ENCODE peak calls at places on chromosomes 11 and 22, in eight cellular contexts. One of them, this sample, is unnamed. For H3K4me1 and H3K27me3, the result is how much of the 10 kb centered on the place peaks cover.

GRCh38 chr11:104136861-104137260 is 27.1 kb downstream of the PDGFD start:
- DNase-seq in fibroblast of lung: no peak
- DNase-seq in transverse colon: no peak
- DNase-seq in stomach: no peak
- DNase-seq in IMR-90: no peak
- DNase-seq in PC-9: no peak
- DNase-seq in tibial artery: no peak
- DNase-seq in iPS DF 6.9: no peak
- DNase-seq in this sample: no peak

GRCh38 chr11:70892889-70893288 is 359.5 kb downstream of the SHANK2 start:
- DNase-seq in stomach: no peak
- DNase-seq in iPS DF 6.9: no peak
- DNase-seq in fibroblast of lung: no peak
- DNase-seq in tibial artery: no peak
- DNase-seq in PC-9: no peak
- DNase-seq in transverse colon: no peak
- DNase-seq in IMR-90: no peak
- DNase-seq in this sample: no peak

GRCh38 chr11:61961570-61962212 is 5.7 kb downstream of the FTH1 start:
- DNase-seq in stomach: peak
- DNase-seq in IMR-90: no peak
- DNase-seq in tibial artery: peak
- DNase-seq in transverse colon: peak
- DNase-seq in PC-9: peak
- DNase-seq in fibroblast of lung: no peak
- DNase-seq in iPS DF 6.9: no peak
- DNase-seq in this sample: no peak

GRCh38 chr11:70526116-70527045 is 128.1 kb downstream of the CTTN start:
- DNase-seq in IMR-90: no peak
- DNase-seq in fibroblast of lung: no peak
- DNase-seq in PC-9: no peak
- DNase-seq in transverse colon: no peak
- DNase-seq in stomach: no peak
- DNase-seq in tibial artery: no peak
- DNase-seq in iPS DF 6.9: no peak
- DNase-seq in this sample: no peak

GRCh38 chr11:110176366-110177056 is 83.3 kb downstream of the ZC3H12C start:
- DNase-seq in stomach: no peak
- DNase-seq in fibroblast of lung: peak
- DNase-seq in IMR-90: peak
- DNase-seq in tibial artery: no peak
- DNase-seq in transverse colon: no peak
- DNase-seq in PC-9: no peak
- DNase-seq in iPS DF 6.9: no peak
- DNase-seq in this sample: no peak

GRCh38 chr11:2249191-2249916 is 21.0 kb downstream of the ASCL2 start:
- DNase-seq in transverse colon: no peak
- DNase-seq in stomach: no peak
- DNase-seq in iPS DF 6.9: no peak
- DNase-seq in IMR-90: no peak
- DNase-seq in PC-9: no peak
- DNase-seq in tibial artery: peak
- DNase-seq in fibroblast of lung: no peak
- DNase-seq in this sample: no peak

GRCh38 chr11:109077340-109077927 is 344.6 kb upstream of the C11orf87 start:
- DNase-seq in fibroblast of lung: no peak
- DNase-seq in iPS DF 6.9: no peak
- DNase-seq in transverse colon: no peak
- DNase-seq in stomach: no peak
- DNase-seq in IMR-90: no peak
- DNase-seq in PC-9: no peak
- DNase-seq in tibial artery: no peak
- DNase-seq in this sample: no peak

GRCh38 chr11:128772814-128773213 is 78.9 kb downstream of the FLI1 start:
- DNase-seq in tibial artery: peak
- DNase-seq in PC-9: no peak
- DNase-seq in iPS DF 6.9: no peak
- DNase-seq in IMR-90: no peak
- DNase-seq in transverse colon: peak
- DNase-seq in stomach: peak
- DNase-seq in fibroblast of lung: no peak
- DNase-seq in this sample: no peak

GRCh38 chr22:33869946-33870345 is 50.3 kb downstream of the LARGE1 start:
- DNase-seq in fibroblast of lung: no peak
- DNase-seq in tibial artery: no peak
- DNase-seq in transverse colon: no peak
- DNase-seq in stomach: no peak
- DNase-seq in IMR-90: peak
- DNase-seq in iPS DF 6.9: no peak
- DNase-seq in PC-9: no peak
- DNase-seq in this sample: no peak

GRCh38 chr22:48489551-48490512 is 1337.8 kb downstream of the BRD1 start:
- DNase-seq in tibial artery: peak
- DNase-seq in IMR-90: no peak
- DNase-seq in PC-9: no peak
- DNase-seq in iPS DF 6.9: no peak
- DNase-seq in stomach: peak
- DNase-seq in transverse colon: no peak
- DNase-seq in fibroblast of lung: peak
- DNase-seq in this sample: peak

GRCh38 chr11:10927533-10927932 is 69.7 kb upstream of the ZBED5 start:
- DNase-seq in tibial artery: no peak
- DNase-seq in fibroblast of lung: no peak
- DNase-seq in stomach: no peak
- DNase-seq in transverse colon: peak
- DNase-seq in iPS DF 6.9: no peak
- DNase-seq in IMR-90: no peak
- DNase-seq in PC-9: no peak
- DNase-seq in this sample: no peak

GRCh38 chr22:16789860-16790493 is 35.2 kb downstream of the XKR3 start:
- DNase-seq in transverse colon: no peak
- DNase-seq in IMR-90: no peak
- DNase-seq in tibial artery: no peak
- DNase-seq in iPS DF 6.9: no peak
- DNase-seq in fibroblast of lung: no peak
- DNase-seq in PC-9: no peak
- DNase-seq in stomach: no peak
- DNase-seq in this sample: no peak

GRCh38 chr11:2796091-2796490 is 89.5 kb downstream of the CDKN1C start:
- DNase-seq in fibroblast of lung: no peak
- DNase-seq in iPS DF 6.9: no peak
- DNase-seq in stomach: no peak
- DNase-seq in PC-9: no peak
- DNase-seq in transverse colon: peak
- DNase-seq in tibial artery: no peak
- DNase-seq in IMR-90: no peak
- DNase-seq in this sample: no peak

GRCh38 chr22:38246692-38247091 is 26.1 kb downstream of the TMEM184B start:
- DNase-seq in stomach: no peak
- DNase-seq in tibial artery: peak
- DNase-seq in IMR-90: no peak
- DNase-seq in PC-9: no peak
- DNase-seq in iPS DF 6.9: no peak
- DNase-seq in transverse colon: no peak
- DNase-seq in fibroblast of lung: no peak
- DNase-seq in this sample: no peak

GRCh38 chr11:71373791-71374454 is 74.3 kb downstream of the DHCR7 start:
- DNase-seq in IMR-90: no peak
- DNase-seq in PC-9: no peak
- DNase-seq in tibial artery: no peak
- DNase-seq in fibroblast of lung: no peak
- DNase-seq in stomach: no peak
- DNase-seq in transverse colon: no peak
- DNase-seq in iPS DF 6.9: no peak
- DNase-seq in this sample: no peak

GRCh38 chr11:30568933-30569332 is 17.2 kb downstream of the MPPED2 start:
- DNase-seq in transverse colon: no peak
- DNase-seq in iPS DF 6.9: no peak
- DNase-seq in IMR-90: no peak
- DNase-seq in fibroblast of lung: no peak
- DNase-seq in PC-9: no peak
- DNase-seq in stomach: no peak
- DNase-seq in tibial artery: no peak
- DNase-seq in this sample: no peak

GRCh38 chr11:33700425-33701271 is at the start of gene C11orf91:
- DNase-seq in transverse colon: peak
- DNase-seq in tibial artery: peak
- DNase-seq in PC-9: peak
- DNase-seq in fibroblast of lung: peak
- DNase-seq in IMR-90: peak
- DNase-seq in iPS DF 6.9: peak
- DNase-seq in stomach: peak
- DNase-seq in this sample: peak
- H3K4me1 ChIP-seq in transverse colon: under half
- H3K4me1 ChIP-seq in tibial artery: under half
- H3K4me1 ChIP-seq in PC-9: half or more
- H3K4me1 ChIP-seq in fibroblast of lung: under half
- H3K4me1 ChIP-seq in IMR-90: under half
- H3K4me1 ChIP-seq in iPS DF 6.9: under half
- H3K4me1 ChIP-seq in stomach: half or more
- H3K4me1 ChIP-seq in this sample: half or more

GRCh38 chr11:43577566-43578264 is 102.8 kb upstream of the HSD17B12 start:
- DNase-seq in stomach: no peak
- DNase-seq in iPS DF 6.9: no peak
- DNase-seq in transverse colon: no peak
- DNase-seq in tibial artery: no peak
- DNase-seq in IMR-90: no peak
- DNase-seq in fibroblast of lung: no peak
- DNase-seq in PC-9: no peak
- DNase-seq in this sample: no peak
- H3K27me3 ChIP-seq in stomach: under half
- H3K27me3 ChIP-seq in iPS DF 6.9: half or more
- H3K27me3 ChIP-seq in transverse colon: half or more
- H3K27me3 ChIP-seq in tibial artery: under half
- H3K27me3 ChIP-seq in IMR-90: half or more
- H3K27me3 ChIP-seq in fibroblast of lung: half or more
- H3K27me3 ChIP-seq in PC-9: half or more
- H3K27me3 ChIP-seq in this sample: half or more

GRCh38 chr22:19607198-19608113 is 83.2 kb upstream of the CLDN5 start:
- DNase-seq in PC-9: no peak
- DNase-seq in tibial artery: no peak
- DNase-seq in iPS DF 6.9: no peak
- DNase-seq in transverse colon: peak
- DNase-seq in IMR-90: peak
- DNase-seq in stomach: peak
- DNase-seq in fibroblast of lung: no peak
- DNase-seq in this sample: no peak

GRCh38 chr22:19606332-19607197 is 82.4 kb upstream of the CLDN5 start:
- DNase-seq in fibroblast of lung: no peak
- DNase-seq in transverse colon: no peak
- DNase-seq in PC-9: no peak
- DNase-seq in tibial artery: no peak
- DNase-seq in iPS DF 6.9: no peak
- DNase-seq in stomach: no peak
- DNase-seq in IMR-90: no peak
- DNase-seq in this sample: no peak

GRCh38 chr22:19604711-19605268 is 80.6 kb upstream of the CLDN5 start:
- DNase-seq in transverse colon: no peak
- DNase-seq in iPS DF 6.9: no peak
- DNase-seq in IMR-90: no peak
- DNase-seq in tibial artery: no peak
- DNase-seq in fibroblast of lung: no peak
- DNase-seq in PC-9: no peak
- DNase-seq in stomach: no peak
- DNase-seq in this sample: no peak

GRCh38 chr22:19603767-19604166 is 79.6 kb upstream of the CLDN5 start:
- DNase-seq in PC-9: no peak
- DNase-seq in tibial artery: no peak
- DNase-seq in IMR-90: no peak
- DNase-seq in fibroblast of lung: no peak
- DNase-seq in transverse colon: no peak
- DNase-seq in stomach: no peak
- DNase-seq in iPS DF 6.9: no peak
- DNase-seq in this sample: no peak

GRCh38 chr22:19605508-19606331 is 81.5 kb upstream of the CLDN5 start:
- DNase-seq in fibroblast of lung: no peak
- DNase-seq in tibial artery: no peak
- DNase-seq in PC-9: no peak
- DNase-seq in transverse colon: no peak
- DNase-seq in stomach: no peak
- DNase-seq in IMR-90: no peak
- DNase-seq in iPS DF 6.9: no peak
- DNase-seq in this sample: no peak
- H3K27ac ChIP-seq in fibroblast of lung: no peak
- H3K27ac ChIP-seq in tibial artery: no peak
- H3K27ac ChIP-seq in PC-9: no peak
- H3K27ac ChIP-seq in transverse colon: no peak
- H3K27ac ChIP-seq in stomach: no peak
- H3K27ac ChIP-seq in IMR-90: no peak
- H3K27ac ChIP-seq in iPS DF 6.9: no peak
- H3K27ac ChIP-seq in this sample: no peak

DNA sequence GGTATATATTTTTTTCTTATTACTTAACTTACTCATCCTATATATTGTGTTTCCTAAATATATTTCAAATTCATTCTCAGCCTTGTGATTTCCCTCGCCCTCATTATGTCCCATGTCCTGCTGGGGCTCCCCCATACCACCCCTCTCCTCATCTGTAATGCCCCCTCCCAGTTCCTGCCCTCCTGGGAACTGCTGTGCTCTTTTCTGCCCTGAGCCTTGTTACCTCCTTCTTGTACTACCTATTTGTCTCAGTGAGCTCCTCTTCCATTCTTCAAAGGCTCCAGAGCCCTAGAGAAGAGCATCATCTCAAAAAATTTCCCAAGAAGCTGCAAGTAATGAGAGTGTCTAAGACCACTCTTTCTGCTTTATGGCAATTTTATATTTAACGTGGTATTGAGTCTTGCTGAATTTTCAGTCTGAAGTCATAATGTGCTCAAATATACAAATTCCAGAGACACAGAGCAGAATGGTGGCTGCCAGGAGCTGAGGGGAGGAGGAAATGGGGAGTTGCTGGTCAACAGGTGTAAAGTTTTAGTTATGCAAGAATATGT is 66.5 kb upstream of the TOP3B start:
- DNase-seq in fibroblast of lung: no peak
- DNase-seq in tibial artery: no peak
- DNase-seq in stomach: no peak
- DNase-seq in PC-9: no peak
- DNase-seq in transverse colon: no peak
- DNase-seq in IMR-90: no peak
- DNase-seq in iPS DF 6.9: no peak
- DNase-seq in this sample: no peak
- H3K4me1 ChIP-seq in fibroblast of lung: under half
- H3K4me1 ChIP-seq in tibial artery: under half
- H3K4me1 ChIP-seq in stomach: under half
- H3K4me1 ChIP-seq in PC-9: under half
- H3K4me1 ChIP-seq in transverse colon: under half
- H3K4me1 ChIP-seq in IMR-90: under half
- H3K4me1 ChIP-seq in iPS DF 6.9: under half
- H3K4me1 ChIP-seq in this sample: under half